ENCODE peak calls at places on chromosomes 4 and X, in seven cellular contexts. One of them, this sample, is unnamed.

GRCh38 chr4:74252933-74253332 is 55.3 kb upstream of the EPGN start:
- DNase-seq in ascending aorta: no peak
- DNase-seq in left ventricle myocardium inferior: no peak
- DNase-seq in psoas muscle: no peak
- DNase-seq in CD4-positive, alpha-beta T cell: no peak
- DNase-seq in pancreas: no peak
- DNase-seq in effector memory CD4-positive, alpha-beta T cell: no peak
- DNase-seq in this sample: no peak

GRCh38 chrX:43745938-43746721 is 90.0 kb downstream of the MAOA start:
- DNase-seq in ascending aorta: no peak
- DNase-seq in left ventricle myocardium inferior: no peak
- DNase-seq in psoas muscle: no peak
- DNase-seq in CD4-positive, alpha-beta T cell: no peak
- DNase-seq in pancreas: no peak
- DNase-seq in effector memory CD4-positive, alpha-beta T cell: no peak
- DNase-seq in this sample: no peak

GRCh38 chr4:185115827-185116232 is 27.2 kb upstream of the SLC25A4 start:
- DNase-seq in ascending aorta: peak; percentile 71
- DNase-seq in left ventricle myocardium inferior: peak; percentile 69
- DNase-seq in psoas muscle: peak; percentile 65
- DNase-seq in CD4-positive, alpha-beta T cell: no peak
- DNase-seq in pancreas: peak; percentile 86
- DNase-seq in effector memory CD4-positive, alpha-beta T cell: no peak
- DNase-seq in this sample: peak; percentile 51

GRCh38 chr4:101763576-101763975 is 27.0 kb upstream of the BANK1 start:
- DNase-seq in ascending aorta: no peak
- DNase-seq in left ventricle myocardium inferior: no peak
- DNase-seq in psoas muscle: no peak
- DNase-seq in CD4-positive, alpha-beta T cell: no peak
- DNase-seq in pancreas: no peak
- DNase-seq in effector memory CD4-positive, alpha-beta T cell: no peak
- DNase-seq in this sample: no peak

GRCh38 chr4:84498203-84499026 is 677 bp downstream of the NKX6-1 start:
- DNase-seq in ascending aorta: no peak
- DNase-seq in left ventricle myocardium inferior: no peak
- DNase-seq in psoas muscle: no peak
- DNase-seq in CD4-positive, alpha-beta T cell: no peak
- DNase-seq in pancreas: peak; percentile 58
- DNase-seq in effector memory CD4-positive, alpha-beta T cell: no peak
- DNase-seq in this sample: peak; percentile 13

GRCh38 chr4:170008376-170008775 is 17.8 kb downstream of the MFAP3L start:
- DNase-seq in ascending aorta: no peak
- DNase-seq in left ventricle myocardium inferior: no peak
- DNase-seq in psoas muscle: no peak
- DNase-seq in CD4-positive, alpha-beta T cell: no peak
- DNase-seq in pancreas: no peak
- DNase-seq in effector memory CD4-positive, alpha-beta T cell: no peak
- DNase-seq in this sample: no peak

GRCh38 chr4:87865960-87866598 is 33.3 kb downstream of the MEPE start:
- DNase-seq in ascending aorta: no peak
- DNase-seq in left ventricle myocardium inferior: no peak
- DNase-seq in psoas muscle: no peak
- DNase-seq in CD4-positive, alpha-beta T cell: no peak
- DNase-seq in pancreas: no peak
- DNase-seq in effector memory CD4-positive, alpha-beta T cell: no peak
- DNase-seq in this sample: no peak

GRCh38 chr4:105088110-105088879 is 58.4 kb upstream of the TET2 start:
- DNase-seq in ascending aorta: no peak
- DNase-seq in left ventricle myocardium inferior: no peak
- DNase-seq in psoas muscle: no peak
- DNase-seq in CD4-positive, alpha-beta T cell: no peak
- DNase-seq in pancreas: no peak
- DNase-seq in effector memory CD4-positive, alpha-beta T cell: no peak
- DNase-seq in this sample: peak; percentile 74

GRCh38 chrX:42694260-42694815 is 83.6 kb downstream of the PPP1R2C start:
- DNase-seq in ascending aorta: no peak
- DNase-seq in left ventricle myocardium inferior: no peak
- DNase-seq in psoas muscle: no peak
- DNase-seq in CD4-positive, alpha-beta T cell: no peak
- DNase-seq in pancreas: no peak
- DNase-seq in effector memory CD4-positive, alpha-beta T cell: no peak
- DNase-seq in this sample: no peak

GRCh38 chr4:34182346-34182745 is 2062.0 kb downstream of the ARAP2 start:
- DNase-seq in ascending aorta: no peak
- DNase-seq in left ventricle myocardium inferior: no peak
- DNase-seq in psoas muscle: no peak
- DNase-seq in CD4-positive, alpha-beta T cell: no peak
- DNase-seq in pancreas: no peak
- DNase-seq in effector memory CD4-positive, alpha-beta T cell: no peak
- DNase-seq in this sample: no peak

GRCh38 chr4:52984469-52984868 is 122.4 kb downstream of the RASL11B start:
- DNase-seq in ascending aorta: no peak
- DNase-seq in left ventricle myocardium inferior: no peak
- DNase-seq in psoas muscle: no peak
- DNase-seq in CD4-positive, alpha-beta T cell: no peak
- DNase-seq in pancreas: no peak
- DNase-seq in effector memory CD4-positive, alpha-beta T cell: no peak
- DNase-seq in this sample: no peak

GRCh38 chrX:123230798-123231197 is 46.7 kb downstream of the GRIA3 start:
- DNase-seq in ascending aorta: no peak
- DNase-seq in left ventricle myocardium inferior: no peak
- DNase-seq in psoas muscle: no peak
- DNase-seq in CD4-positive, alpha-beta T cell: no peak
- DNase-seq in pancreas: no peak
- DNase-seq in effector memory CD4-positive, alpha-beta T cell: no peak
- DNase-seq in this sample: no peak

GRCh38 chr4:185479507-185479971 is 8.0 kb upstream of the CCDC110 start:
- DNase-seq in ascending aorta: no peak
- DNase-seq in left ventricle myocardium inferior: no peak
- DNase-seq in psoas muscle: no peak
- DNase-seq in CD4-positive, alpha-beta T cell: no peak
- DNase-seq in pancreas: no peak
- DNase-seq in effector memory CD4-positive, alpha-beta T cell: no peak
- DNase-seq in this sample: no peak

GRCh38 chr4:120616-121015 is 3.7 kb upstream of the ZNF718 start:
- DNase-seq in ascending aorta: no peak
- DNase-seq in left ventricle myocardium inferior: no peak
- DNase-seq in psoas muscle: no peak
- DNase-seq in CD4-positive, alpha-beta T cell: no peak
- DNase-seq in pancreas: no peak
- DNase-seq in effector memory CD4-positive, alpha-beta T cell: no peak
- DNase-seq in this sample: no peak
- H3K9me3 ChIP-seq in ascending aorta: no peaks in the 10 kb centered on the region
- H3K9me3 ChIP-seq in left ventricle myocardium inferior: peaks cover 9% of the 10 kb centered on the region
- H3K9me3 ChIP-seq in psoas muscle: peaks cover 17% of the 10 kb centered on the region
- H3K9me3 ChIP-seq in CD4-positive, alpha-beta T cell: peaks cover 50% of the 10 kb centered on the region
- H3K9me3 ChIP-seq in pancreas: no peaks in the 10 kb centered on the region
- H3K9me3 ChIP-seq in effector memory CD4-positive, alpha-beta T cell: no peaks in the 10 kb centered on the region
- H3K9me3 ChIP-seq in this sample: no peaks in the 10 kb centered on the region

DNA sequence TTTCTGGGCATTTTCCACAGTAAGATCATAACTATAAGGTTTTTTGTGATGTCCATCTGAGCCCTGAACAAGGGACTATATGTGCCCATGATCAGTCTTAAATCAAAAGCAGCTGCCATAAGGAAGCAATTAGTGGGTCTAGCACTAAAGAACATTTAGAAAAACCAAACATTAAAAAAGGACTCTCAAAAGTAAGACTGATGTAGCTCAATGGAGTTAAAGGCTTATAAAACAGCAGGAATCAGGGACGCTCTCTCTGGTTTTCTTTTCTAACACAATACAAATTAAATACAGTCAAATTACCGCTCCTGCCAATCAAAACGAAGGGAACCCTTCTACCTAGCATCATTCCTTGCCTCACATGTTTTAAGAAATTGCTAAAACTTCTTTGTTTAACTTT is 219.9 kb upstream of the ETNPPL start:
- DNase-seq in ascending aorta: no peak
- DNase-seq in left ventricle myocardium inferior: no peak
- DNase-seq in psoas muscle: no peak
- DNase-seq in CD4-positive, alpha-beta T cell: no peak
- DNase-seq in pancreas: no peak
- DNase-seq in effector memory CD4-positive, alpha-beta T cell: no peak
- DNase-seq in this sample: no peak
- H3K9me3 ChIP-seq in ascending aorta: no peaks in the 10 kb centered on the region
- H3K9me3 ChIP-seq in left ventricle myocardium inferior: no peaks in the 10 kb centered on the region
- H3K9me3 ChIP-seq in psoas muscle: no peaks in the 10 kb centered on the region
- H3K9me3 ChIP-seq in CD4-positive, alpha-beta T cell: no peaks in the 10 kb centered on the region
- H3K9me3 ChIP-seq in pancreas: no peaks in the 10 kb centered on the region
- H3K9me3 ChIP-seq in effector memory CD4-positive, alpha-beta T cell: no peaks in the 10 kb centered on the region
- H3K9me3 ChIP-seq in this sample: no peaks in the 10 kb centered on the region

DNA sequence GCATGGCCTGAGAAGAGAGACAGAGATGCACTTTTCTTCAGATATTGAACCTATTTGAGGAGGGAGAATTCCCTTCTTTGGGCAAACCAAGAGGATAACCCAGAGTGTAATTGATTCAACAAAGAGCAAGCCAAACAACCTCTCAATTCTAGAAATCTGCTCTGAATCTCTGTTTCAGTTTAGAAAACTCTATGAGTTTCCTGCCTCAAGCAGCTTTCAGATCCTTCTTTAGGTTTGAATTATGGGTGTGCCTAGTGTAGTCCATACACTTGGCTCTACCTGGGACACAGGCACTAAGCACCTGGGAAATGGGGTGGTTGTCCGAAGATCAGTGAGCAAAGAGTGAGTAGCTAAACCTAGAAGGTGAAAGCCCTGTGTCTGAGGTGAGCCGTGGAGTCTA is 52.0 kb upstream of the MTMR8 start:
- DNase-seq in ascending aorta: no peak
- DNase-seq in left ventricle myocardium inferior: no peak
- DNase-seq in psoas muscle: no peak
- DNase-seq in CD4-positive, alpha-beta T cell: no peak
- DNase-seq in pancreas: no peak
- DNase-seq in effector memory CD4-positive, alpha-beta T cell: no peak
- DNase-seq in this sample: no peak
- H3K9me3 ChIP-seq in ascending aorta: no peaks in the 10 kb centered on the region
- H3K9me3 ChIP-seq in left ventricle myocardium inferior: peaks cover 7% of the 10 kb centered on the region
- H3K9me3 ChIP-seq in psoas muscle: peaks cover 3% of the 10 kb centered on the region
- H3K9me3 ChIP-seq in CD4-positive, alpha-beta T cell: no peaks in the 10 kb centered on the region
- H3K9me3 ChIP-seq in pancreas: no peaks in the 10 kb centered on the region
- H3K9me3 ChIP-seq in effector memory CD4-positive, alpha-beta T cell: no peaks in the 10 kb centered on the region
- H3K9me3 ChIP-seq in this sample: no peaks in the 10 kb centered on the region

GRCh38 chr4:98275129-98275528 is 13.9 kb downstream of the RAP1GDS1 start:
- DNase-seq in ascending aorta: no peak
- DNase-seq in left ventricle myocardium inferior: no peak
- DNase-seq in psoas muscle: no peak
- DNase-seq in CD4-positive, alpha-beta T cell: no peak
- DNase-seq in pancreas: no peak
- DNase-seq in effector memory CD4-positive, alpha-beta T cell: no peak
- DNase-seq in this sample: no peak
- H3K9me3 ChIP-seq in ascending aorta: peaks cover 13% of the 10 kb centered on the region
- H3K9me3 ChIP-seq in left ventricle myocardium inferior: peaks cover 7% of the 10 kb centered on the region
- H3K9me3 ChIP-seq in psoas muscle: no peaks in the 10 kb centered on the region
- H3K9me3 ChIP-seq in CD4-positive, alpha-beta T cell: no peaks in the 10 kb centered on the region
- H3K9me3 ChIP-seq in pancreas: no peaks in the 10 kb centered on the region
- H3K9me3 ChIP-seq in effector memory CD4-positive, alpha-beta T cell: no peaks in the 10 kb centered on the region
- H3K9me3 ChIP-seq in this sample: no peaks in the 10 kb centered on the region

GRCh38 chr4:8336412-8337075 is 67.0 kb downstream of the HTRA3 start:
- DNase-seq in ascending aorta: peak; percentile 35
- DNase-seq in left ventricle myocardium inferior: no peak
- DNase-seq in psoas muscle: no peak
- DNase-seq in CD4-positive, alpha-beta T cell: no peak
- DNase-seq in pancreas: no peak
- DNase-seq in effector memory CD4-positive, alpha-beta T cell: no peak
- DNase-seq in this sample: no peak
- H3K9me3 ChIP-seq in ascending aorta: no peaks in the 10 kb centered on the region
- H3K9me3 ChIP-seq in left ventricle myocardium inferior: no peaks in the 10 kb centered on the region
- H3K9me3 ChIP-seq in psoas muscle: no peaks in the 10 kb centered on the region
- H3K9me3 ChIP-seq in CD4-positive, alpha-beta T cell: peaks cover 17% of the 10 kb centered on the region
- H3K9me3 ChIP-seq in pancreas: no peaks in the 10 kb centered on the region
- H3K9me3 ChIP-seq in effector memory CD4-positive, alpha-beta T cell: no peaks in the 10 kb centered on the region
- H3K9me3 ChIP-seq in this sample: no peaks in the 10 kb centered on the region

DNA sequence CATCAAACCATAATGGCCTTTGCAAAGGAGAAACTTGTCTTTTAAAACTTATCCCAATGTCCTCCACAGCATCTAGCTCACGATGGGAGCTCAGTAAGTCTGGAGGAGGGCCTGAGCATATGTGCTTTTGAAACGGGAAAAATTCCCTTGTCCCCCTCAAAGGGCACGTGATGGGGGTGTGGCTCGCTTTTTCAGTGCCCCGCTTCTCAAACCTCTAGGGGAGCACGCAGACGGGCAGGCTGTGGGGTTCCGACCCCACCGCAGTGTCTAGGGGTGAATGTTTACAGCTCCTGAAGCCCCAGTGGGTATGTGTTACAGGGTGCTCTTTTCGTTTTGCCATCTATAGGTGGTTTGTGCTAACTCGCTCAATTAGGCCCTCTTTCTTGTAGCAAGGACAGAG is 31.2 kb downstream of the SLITRK2 start:
- DNase-seq in ascending aorta: no peak
- DNase-seq in left ventricle myocardium inferior: no peak
- DNase-seq in psoas muscle: no peak
- DNase-seq in CD4-positive, alpha-beta T cell: no peak
- DNase-seq in pancreas: no peak
- DNase-seq in effector memory CD4-positive, alpha-beta T cell: no peak
- DNase-seq in this sample: no peak
- H3K9me3 ChIP-seq in ascending aorta: no peaks in the 10 kb centered on the region
- H3K9me3 ChIP-seq in left ventricle myocardium inferior: no peaks in the 10 kb centered on the region
- H3K9me3 ChIP-seq in psoas muscle: no peaks in the 10 kb centered on the region
- H3K9me3 ChIP-seq in CD4-positive, alpha-beta T cell: no peaks in the 10 kb centered on the region
- H3K9me3 ChIP-seq in pancreas: no peaks in the 10 kb centered on the region
- H3K9me3 ChIP-seq in effector memory CD4-positive, alpha-beta T cell: no peaks in the 10 kb centered on the region
- H3K9me3 ChIP-seq in this sample: no peaks in the 10 kb centered on the region

GRCh38 chrX:9728271-9728670 is 37.4 kb downstream of the GPR143 start:
- DNase-seq in ascending aorta: no peak
- DNase-seq in left ventricle myocardium inferior: no peak
- DNase-seq in psoas muscle: no peak
- DNase-seq in CD4-positive, alpha-beta T cell: no peak
- DNase-seq in pancreas: no peak
- DNase-seq in effector memory CD4-positive, alpha-beta T cell: no peak
- DNase-seq in this sample: no peak

GRCh38 chrX:9730078-9730477 is 35.6 kb downstream of the GPR143 start:
- DNase-seq in ascending aorta: no peak
- DNase-seq in left ventricle myocardium inferior: no peak
- DNase-seq in psoas muscle: no peak
- DNase-seq in CD4-positive, alpha-beta T cell: no peak
- DNase-seq in pancreas: no peak
- DNase-seq in effector memory CD4-positive, alpha-beta T cell: no peak
- DNase-seq in this sample: no peak

GRCh38 chrX:9729161-9729885 is 36.3 kb downstream of the GPR143 start:
- DNase-seq in ascending aorta: no peak
- DNase-seq in left ventricle myocardium inferior: no peak
- DNase-seq in psoas muscle: no peak
- DNase-seq in CD4-positive, alpha-beta T cell: no peak
- DNase-seq in pancreas: no peak
- DNase-seq in effector memory CD4-positive, alpha-beta T cell: no peak
- DNase-seq in this sample: no peak

DNA sequence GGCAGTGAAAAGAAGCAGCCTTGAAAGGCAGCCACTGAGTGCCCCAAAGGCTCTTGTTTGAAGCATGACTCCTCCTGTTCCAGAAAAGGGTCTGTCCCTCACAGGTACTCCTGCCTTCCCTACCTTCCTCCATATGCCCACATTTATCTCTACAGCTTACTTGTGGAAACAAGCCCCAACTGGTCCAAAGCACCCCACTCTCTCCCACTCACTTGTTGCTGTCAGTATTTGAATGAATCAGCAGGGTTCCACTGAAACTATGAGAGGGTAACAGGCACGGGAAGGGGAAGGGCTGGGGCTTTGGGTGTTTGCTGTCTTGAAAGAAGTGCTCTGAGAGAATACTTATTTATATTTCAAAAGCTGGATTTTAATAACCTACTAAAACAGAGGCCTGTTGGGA is 34.9 kb downstream of the GPR143 start:
- DNase-seq in ascending aorta: no peak
- DNase-seq in left ventricle myocardium inferior: no peak
- DNase-seq in psoas muscle: no peak
- DNase-seq in CD4-positive, alpha-beta T cell: no peak
- DNase-seq in pancreas: no peak
- DNase-seq in effector memory CD4-positive, alpha-beta T cell: no peak
- DNase-seq in this sample: no peak
- H3K9me3 ChIP-seq in ascending aorta: peaks cover 11% of the 10 kb centered on the region
- H3K9me3 ChIP-seq in left ventricle myocardium inferior: peaks cover 17% of the 10 kb centered on the region
- H3K9me3 ChIP-seq in psoas muscle: peaks cover 16% of the 10 kb centered on the region
- H3K9me3 ChIP-seq in CD4-positive, alpha-beta T cell: peaks cover 16% of the 10 kb centered on the region
- H3K9me3 ChIP-seq in pancreas: no peaks in the 10 kb centered on the region
- H3K9me3 ChIP-seq in effector memory CD4-positive, alpha-beta T cell: no peaks in the 10 kb centered on the region
- H3K9me3 ChIP-seq in this sample: no peaks in the 10 kb centered on the region

This sample was measured in endothelial cell of umbilical vein.